ENCODE peak calls at places on chromosomes 4 and X, in seven cellular contexts. X, N, T, V, I, G and J are unnamed samples.

GRCh38 chr4:145527773-145528172 is 46.1 kb downstream of the SMAD1 start:
- DNase-seq in V (no peak), N (no peak), I (no peak), G (no peak), T (no peak), X (no peak), J (no peak)

GRCh38 chr4:26372525-26373172 is 51.8 kb downstream of the RBPJ start:
- DNase-seq in N (peak), V (no peak), G (no peak), I (peak), X (no peak), T (no peak), J (peak)

GRCh38 chr4:148980782-148981181 is 538.6 kb upstream of the NR3C2 start:
- DNase-seq in V (no peak), X (no peak), T (no peak), G (no peak), N (no peak), I (no peak), J (no peak)

GRCh38 chr4:136818811-136819210 is 713.5 kb downstream of the PCDH18 start:
- DNase-seq in T (no peak), G (no peak), V (no peak), I (no peak), N (no peak), X (no peak), J (no peak)

GRCh38 chr4:8188085-8188484 is 11.0 kb upstream of the SH3TC1 start:
- DNase-seq in N (no peak), I (peak), X (no peak), V (no peak), G (no peak), T (no peak), J (no peak)

GRCh38 chr4:3477750-3478430 is 14.8 kb downstream of the DOK7 start:
- DNase-seq in T (no peak), X (no peak), G (no peak), V (no peak), I (no peak), N (no peak), J (no peak)

GRCh38 chrX:39814391-39814790 is 283.4 kb downstream of the BCOR start:
- DNase-seq in I (peak), N (no peak), T (no peak), V (no peak), G (no peak), X (no peak), J (peak)

GRCh38 chr4:75823812-75824211 is 78.4 kb downstream of the PPEF2 start:
- DNase-seq in T (no peak), I (no peak), G (no peak), X (no peak), V (no peak), N (no peak), J (no peak)

GRCh38 chr4:168755643-168756482 is 254.2 kb downstream of the CBR4 start:
- DNase-seq in V (no peak), T (no peak), N (no peak), X (no peak), G (no peak), I (no peak), J (no peak)

GRCh38 chr4:52824603-52825310 is 37.4 kb upstream of the RASL11B start:
- DNase-seq in G (no peak), X (no peak), V (no peak), T (peak), I (peak), N (no peak), J (no peak)

GRCh38 chr4:30950737-30951136 is 230.6 kb downstream of the PCDH7 start:
- DNase-seq in I (peak), N (peak), G (no peak), X (no peak), T (no peak), V (no peak), J (no peak)

DNA sequence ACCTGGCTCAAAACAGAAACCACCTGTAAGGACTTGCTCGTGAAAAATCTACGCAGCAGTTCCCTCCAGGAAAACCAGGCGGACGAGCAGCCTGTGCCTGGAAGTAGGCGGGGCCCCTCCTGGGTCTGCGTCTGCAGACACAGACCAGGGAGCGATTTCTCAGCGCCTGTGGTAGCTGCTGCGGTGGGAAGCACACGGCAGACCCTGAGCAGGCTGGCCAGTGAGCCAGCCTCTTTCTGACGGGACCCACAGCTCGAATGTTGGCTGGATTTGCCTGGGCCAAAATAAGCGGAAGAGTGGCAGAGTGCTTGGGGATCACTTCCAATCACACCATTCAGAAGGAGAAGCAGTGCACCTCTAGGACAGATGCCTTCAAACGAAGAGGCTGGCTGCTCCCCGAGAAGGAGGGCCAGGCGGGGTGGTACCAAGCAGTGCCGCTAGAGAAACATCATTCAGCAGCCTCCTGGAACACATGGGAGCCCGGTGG is 86.0 kb downstream of the GATB start:
- DNase-seq in I (no peak), X (peak), G (no peak), T (peak), N (no peak), V (no peak), J (no peak)
- TF ChIP-seq CTCF in I (no peak), X (no peak), G (no peak), T (no peak), N (no peak), V (no peak), J (no peak)

DNA sequence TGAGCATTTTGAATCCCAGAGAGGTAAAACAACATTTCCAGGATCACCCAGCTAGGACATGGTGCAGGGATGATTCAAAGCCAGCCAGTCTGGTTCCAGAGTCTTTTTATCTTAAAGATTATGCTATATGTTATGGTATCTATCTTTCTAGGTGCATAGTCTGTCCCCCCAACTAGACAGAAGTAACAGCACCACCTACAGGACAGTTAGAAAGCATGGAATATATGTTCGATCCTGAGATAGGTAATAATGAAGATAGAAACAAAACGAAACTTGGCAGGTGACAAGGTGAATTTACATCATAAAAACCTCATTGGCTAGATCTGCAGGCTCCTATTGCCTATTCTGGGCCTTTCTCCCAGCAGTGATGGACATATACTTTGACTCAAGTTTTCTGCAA is 723.2 kb downstream of the SMARCA1 start:
- DNase-seq in X (no peak), G (no peak), I (no peak), V (no peak), N (no peak), T (no peak), J (no peak)
- TF ChIP-seq CTCF in X (no peak), G (no peak), I (no peak), V (no peak), N (peak), T (no peak), J (no peak)

GRCh38 chrX:119791437-119792231 is at the start of gene RPL39:
- DNase-seq in I (peak), V (peak), N (peak), G (peak), X (peak), T (peak), J (peak)

DNA sequence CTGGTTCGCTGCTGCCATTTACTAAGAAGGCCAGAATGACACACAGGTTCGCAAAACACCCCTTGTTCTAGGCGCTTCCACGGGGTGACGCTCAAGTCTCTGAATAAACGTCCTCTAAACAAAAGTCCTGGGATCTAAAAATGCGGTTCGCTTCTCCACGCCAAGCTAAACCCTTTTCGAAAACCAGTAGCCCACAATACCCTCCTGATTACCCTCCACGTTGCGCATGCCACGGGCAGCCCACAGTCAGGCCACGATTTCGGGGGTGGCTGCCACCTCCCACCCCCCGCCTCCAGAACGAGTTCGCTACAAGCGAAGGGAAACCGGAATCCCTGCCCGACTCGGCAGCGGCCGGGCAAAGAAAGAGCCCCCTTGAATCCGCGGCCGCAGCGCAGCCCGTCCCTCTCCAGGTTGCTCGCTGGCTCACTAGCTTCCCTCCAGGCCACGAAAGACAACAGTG is 423 bp downstream of the RPL39 start:
- DNase-seq in N (no peak), V (no peak), I (peak), G (no peak), T (no peak), X (no peak), J (no peak)
- TF ChIP-seq CTCF in N (no peak), V (no peak), I (no peak), G (no peak), T (no peak), X (no peak), J (peak)

GRCh38 chrX:119885554-119886428 is 9.9 kb upstream of the AKAP14 start:
- DNase-seq in I (no peak), X (no peak), G (no peak), V (no peak), T (no peak), N (peak), J (no peak)

GRCh38 chrX:119878740-119879139 is 7.1 kb downstream of the NDUFA1 start:
- DNase-seq in V (no peak), X (no peak), T (no peak), G (no peak), N (no peak), I (no peak), J (no peak)

GRCh38 chrX:119880076-119880475 is 8.4 kb downstream of the NDUFA1 start:
- DNase-seq in I (no peak), X (no peak), V (no peak), G (no peak), T (no peak), N (no peak), J (no peak)

DNA sequence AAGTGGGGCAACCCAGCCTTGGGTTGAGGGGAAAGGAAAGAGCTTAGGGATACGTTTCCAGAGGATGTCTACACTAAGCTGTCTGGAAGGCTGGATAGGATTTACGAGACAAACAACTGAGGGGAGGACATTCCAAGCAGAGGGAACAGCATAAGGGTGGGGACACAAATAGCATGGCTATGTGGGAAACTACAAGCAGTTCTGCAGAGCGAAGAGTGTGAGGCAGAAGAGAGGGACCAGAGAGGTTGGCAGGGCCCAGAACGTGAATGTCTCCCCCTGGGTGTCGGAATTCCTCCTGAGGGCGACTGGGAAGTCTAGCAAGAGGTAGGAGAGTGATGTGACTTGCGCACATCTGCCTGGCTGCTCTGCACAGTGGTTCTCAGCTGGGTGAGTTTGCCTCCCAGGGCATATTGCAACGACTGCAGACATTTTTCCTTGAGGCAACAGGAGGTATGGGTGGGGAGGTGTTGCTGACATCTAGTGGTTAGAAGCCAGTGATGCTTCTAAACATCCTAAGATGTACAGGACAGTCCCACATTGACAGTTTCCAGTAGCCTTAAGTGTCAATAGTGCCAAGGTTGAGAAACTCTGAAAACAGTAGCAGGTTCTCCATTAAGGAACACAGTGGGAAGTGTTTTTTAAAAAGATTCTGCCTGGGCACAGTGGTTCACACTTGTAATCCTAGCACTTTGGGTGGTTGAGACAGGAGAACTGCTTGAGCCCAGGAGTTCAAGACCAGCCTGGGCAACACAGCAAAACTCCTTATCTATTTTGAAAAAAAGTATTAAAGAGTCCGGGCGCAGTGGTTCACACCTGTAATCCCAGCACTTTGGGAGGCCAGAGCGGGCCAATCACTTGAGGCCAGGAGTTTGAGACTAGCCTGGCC is 9.2 kb downstream of the NDUFA1 start:
- DNase-seq in G (no peak), V (no peak), I (peak), N (peak), T (no peak), X (peak), J (peak)
- TF ChIP-seq CTCF in G (peak), V (no peak), I (no peak), N (peak), T (no peak), X (peak), J (peak)

GRCh38 chr4:112214397-112215264 is 17.0 kb upstream of the AP1AR start:
- DNase-seq in T (no peak), G (no peak), X (no peak), V (no peak), I (no peak), N (peak), J (no peak)
- TF ChIP-seq CTCF in T (no peak), G (peak), X (no peak), V (peak), I (peak), N (peak), J (no peak)

DNA sequence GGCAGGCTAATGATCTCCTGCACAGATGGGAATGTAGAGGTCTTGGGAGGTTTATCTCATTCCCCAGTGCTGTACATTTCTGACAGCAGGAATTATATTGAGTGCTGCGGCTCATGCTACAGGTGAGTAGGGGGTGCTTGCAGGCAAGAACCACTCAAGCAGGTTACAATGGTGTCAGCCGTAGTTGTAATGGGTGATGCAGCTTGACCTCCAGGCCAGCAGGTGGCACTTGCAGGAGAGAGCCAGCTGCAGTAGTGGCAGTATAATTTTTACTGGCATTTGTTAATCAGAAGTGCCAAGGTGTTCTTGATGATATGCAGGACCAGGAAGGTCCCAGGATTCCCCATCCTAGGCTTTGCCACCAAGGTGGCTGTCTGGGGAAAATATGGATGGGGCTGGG is 759.6 kb upstream of the NDST4 start:
- DNase-seq in G (no peak), X (no peak), I (no peak), V (no peak), T (no peak), N (no peak), J (no peak)
- TF ChIP-seq CTCF in G (no peak), X (no peak), I (no peak), V (no peak), T (no peak), N (no peak), J (no peak)

GRCh38 chr4:157170321-157170720 is 50.2 kb upstream of the GRIA2 start:
- DNase-seq in T (no peak), N (no peak), I (no peak), G (no peak), X (no peak), V (no peak), J (no peak)

GRCh38 chr4:157172011-157172410 is 48.5 kb upstream of the GRIA2 start:
- DNase-seq in G (no peak), I (no peak), N (no peak), V (no peak), T (no peak), X (no peak), J (no peak)
- TF ChIP-seq CTCF in G (peak), I (no peak), N (peak), V (no peak), T (no peak), X (no peak), J (no peak)

GRCh38 chr4:80594696-80595095 is 259.2 kb downstream of the CFAP299 start:
- DNase-seq in G (no peak), X (no peak), T (no peak), V (no peak), I (no peak), N (no peak), J (no peak)

GRCh38 chr4:80587861-80588385 is 252.4 kb downstream of the CFAP299 start:
- DNase-seq in V (no peak), I (no peak), N (no peak), X (no peak), G (no peak), T (no peak), J (no peak)

GRCh38 chr4:80592950-80593349 is 257.4 kb downstream of the CFAP299 start:
- DNase-seq in V (no peak), N (no peak), T (no peak), X (no peak), G (no peak), I (no peak), J (peak)
- TF ChIP-seq CTCF in V (no peak), N (no peak), T (no peak), X (peak), G (no peak), I (no peak), J (no peak)

DNA sequence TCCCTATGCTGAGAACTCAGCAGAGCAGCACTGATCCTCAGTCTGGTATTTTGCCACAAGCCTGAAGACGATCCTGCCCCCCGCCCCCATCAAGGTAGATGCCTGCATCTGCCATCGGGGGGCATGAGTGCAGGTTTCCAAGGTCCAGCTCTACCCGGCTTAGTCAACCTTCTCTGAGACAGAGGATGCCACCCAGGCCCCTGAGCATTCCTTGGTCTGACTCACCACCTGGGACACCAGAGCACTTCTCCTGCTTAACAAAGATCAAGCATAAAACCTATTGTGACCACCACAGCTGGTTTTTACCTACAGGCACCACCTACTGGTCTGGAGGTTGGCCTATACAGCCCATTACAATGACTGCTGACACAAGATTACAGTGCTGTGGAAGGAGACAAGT is 1168.1 kb downstream of the PCDH19 start:
- DNase-seq in X (no peak), T (no peak), I (no peak), N (no peak), V (no peak), G (no peak), J (no peak)
- TF ChIP-seq CTCF in X (no peak), T (no peak), I (no peak), N (no peak), V (no peak), G (no peak), J (no peak)